ENCODE peak calls at places on chromosomes 5 and 9, in four cellular contexts. One of them, this sample, is unnamed.

GRCh38 chr5:42496397-42497156 is 73.3 kb downstream of the GHR start:
- DNase-seq in IMR-90: no peak
- DNase-seq in K562: no peak
- DNase-seq in GM12878: no peak
- DNase-seq in this sample: no peak

GRCh38 chr5:135667662-135668061 is 88.9 kb upstream of the CXCL14 start:
- DNase-seq in GM12878: no peak
- DNase-seq in K562: no peak
- DNase-seq in IMR-90: no peak
- DNase-seq in this sample: no peak

GRCh38 chr9:87008667-87009066 is 61.4 kb upstream of the GAS1 start:
- DNase-seq in IMR-90: no peak
- DNase-seq in K562: no peak
- DNase-seq in GM12878: no peak
- DNase-seq in this sample: no peak

GRCh38 chr9:125750656-125751035 is 3.5 kb downstream of the PBX3 start:
- DNase-seq in IMR-90: no peak
- DNase-seq in K562: no peak
- DNase-seq in GM12878: no peak
- DNase-seq in this sample: no peak

GRCh38 chr5:79133121-79133656 is 21.6 kb downstream of the BHMT start:
- DNase-seq in IMR-90: peak
- DNase-seq in K562: peak
- DNase-seq in GM12878: no peak
- DNase-seq in this sample: peak

GRCh38 chr5:174239718-174240117 is 194.2 kb downstream of the NSG2 start:
- DNase-seq in IMR-90: no peak
- DNase-seq in GM12878: no peak
- DNase-seq in K562: no peak
- DNase-seq in this sample: no peak

GRCh38 chr5:75363111-75363510 is 26.1 kb downstream of the HMGCR start:
- DNase-seq in IMR-90: no peak
- DNase-seq in GM12878: no peak
- DNase-seq in K562: no peak
- DNase-seq in this sample: no peak

GRCh38 chr5:77076961-77077820 is 9.9 kb downstream of the ZBED3 start:
- DNase-seq in GM12878: no peak
- DNase-seq in IMR-90: peak
- DNase-seq in K562: peak
- DNase-seq in this sample: peak

GRCh38 chr5:96463106-96463505 is 30.1 kb upstream of the PCSK1 start:
- DNase-seq in K562: no peak
- DNase-seq in IMR-90: no peak
- DNase-seq in GM12878: no peak
- DNase-seq in this sample: no peak

GRCh38 chr5:132059043-132059695 is 1.3 kb upstream of the IL3 start:
- DNase-seq in GM12878: no peak
- DNase-seq in K562: no peak
- DNase-seq in IMR-90: no peak
- DNase-seq in this sample: no peak

GRCh38 chr5:180090769-180091546 is 19.4 kb upstream of the RNF130 start:
- DNase-seq in K562: no peak
- DNase-seq in IMR-90: peak
- DNase-seq in GM12878: no peak
- DNase-seq in this sample: no peak

GRCh38 chr5:969421-969839 is 39.2 kb upstream of the NKD2 start:
- DNase-seq in K562: no peak
- DNase-seq in IMR-90: peak
- DNase-seq in GM12878: no peak
- DNase-seq in this sample: no peak

GRCh38 chr9:38422555-38423245 is 1.6 kb downstream of the IGFBPL1 start:
- DNase-seq in K562: no peak
- DNase-seq in GM12878: no peak
- DNase-seq in IMR-90: no peak
- DNase-seq in this sample: no peak

GRCh38 chr9:134178781-134179551 is 14.6 kb upstream of the RNU6ATAC start:
- DNase-seq in IMR-90: no peak
- DNase-seq in GM12878: no peak
- DNase-seq in K562: no peak
- DNase-seq in this sample: peak

GRCh38 chr9:129111143-129111761 is at the start of gene PTPA:
- DNase-seq in GM12878: no peak
- DNase-seq in K562: peak
- DNase-seq in IMR-90: peak
- DNase-seq in this sample: peak
- TF ChIP-seq ELK1 in GM12878: no peak
- TF ChIP-seq ELK1 in K562: no peak
- TF ChIP-seq ELK1 in IMR-90: no peak
- TF ChIP-seq ELK1 in this sample: no peak

GRCh38 chr5:5454405-5454804 is 31.9 kb downstream of the ICE1 start:
- DNase-seq in IMR-90: no peak
- DNase-seq in GM12878: no peak
- DNase-seq in K562: no peak
- DNase-seq in this sample: no peak

GRCh38 chr5:5453131-5453530 is 30.7 kb downstream of the ICE1 start:
- DNase-seq in K562: no peak
- DNase-seq in IMR-90: no peak
- DNase-seq in GM12878: no peak
- DNase-seq in this sample: no peak

GRCh38 chr5:5461012-5461411 is 38.5 kb downstream of the ICE1 start:
- DNase-seq in K562: no peak
- DNase-seq in GM12878: no peak
- DNase-seq in IMR-90: no peak
- DNase-seq in this sample: no peak

DNA sequence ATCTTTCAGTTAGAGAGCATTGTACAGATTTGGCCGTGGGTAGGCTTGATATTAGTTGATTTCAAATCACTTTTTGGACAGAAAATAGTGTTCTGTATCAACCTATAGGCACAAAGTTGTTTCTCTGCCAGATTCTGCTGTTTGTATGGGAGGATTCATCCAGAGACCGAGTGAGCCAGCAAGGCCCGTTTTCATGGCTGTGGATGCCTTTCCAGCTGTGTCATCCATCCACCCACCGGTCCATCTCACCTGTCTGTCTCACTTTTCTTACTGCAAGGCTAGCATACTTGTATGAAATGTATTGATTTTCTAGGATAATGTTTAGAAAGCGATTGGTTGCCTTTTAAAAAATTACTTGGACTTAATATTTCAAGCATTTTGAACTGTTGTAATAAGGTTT is 34.4 kb downstream of the ICE1 start:
- DNase-seq in GM12878: no peak
- DNase-seq in K562: no peak
- DNase-seq in IMR-90: no peak
- DNase-seq in this sample: no peak
- TF ChIP-seq ELK1 in GM12878: no peak
- TF ChIP-seq ELK1 in K562: no peak
- TF ChIP-seq ELK1 in IMR-90: no peak
- TF ChIP-seq ELK1 in this sample: no peak

GRCh38 chr9:17556255-17556654 is 22.6 kb upstream of the SH3GL2 start:
- DNase-seq in IMR-90: no peak
- DNase-seq in GM12878: no peak
- DNase-seq in K562: no peak
- DNase-seq in this sample: no peak
- TF ChIP-seq ELK1 in IMR-90: no peak
- TF ChIP-seq ELK1 in GM12878: no peak
- TF ChIP-seq ELK1 in K562: no peak
- TF ChIP-seq ELK1 in this sample: no peak

GRCh38 chr5:148912714-148913398 is 86.4 kb downstream of the ADRB2 start:
- DNase-seq in IMR-90: peak
- DNase-seq in GM12878: no peak
- DNase-seq in K562: no peak
- DNase-seq in this sample: peak
- TF ChIP-seq ELK1 in IMR-90: no peak
- TF ChIP-seq ELK1 in GM12878: no peak
- TF ChIP-seq ELK1 in K562: no peak
- TF ChIP-seq ELK1 in this sample: no peak

DNA sequence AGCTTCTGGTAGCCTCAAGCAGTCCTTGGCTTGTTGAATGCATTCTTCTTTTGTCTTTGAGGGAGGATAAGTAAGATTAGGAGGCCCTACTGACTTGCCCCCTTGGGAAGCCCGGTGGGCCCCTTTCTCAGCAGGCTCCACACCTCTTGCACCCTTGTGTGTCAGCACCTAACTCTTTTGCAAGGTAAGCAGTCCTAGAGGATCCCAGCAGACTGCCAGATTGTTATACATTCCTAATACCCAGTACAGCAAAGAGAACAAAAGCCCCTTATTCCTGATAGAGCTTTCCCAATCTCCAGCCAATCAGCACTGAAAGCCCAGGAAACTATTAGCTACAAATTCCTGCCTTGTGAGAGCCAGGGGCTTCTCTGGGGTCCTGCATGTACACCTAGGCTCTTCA is 152.8 kb downstream of the RAB3C start:
- DNase-seq in GM12878: no peak
- DNase-seq in K562: no peak
- DNase-seq in IMR-90: no peak
- DNase-seq in this sample: no peak
- TF ChIP-seq ELK1 in GM12878: no peak
- TF ChIP-seq ELK1 in K562: no peak
- TF ChIP-seq ELK1 in IMR-90: no peak
- TF ChIP-seq ELK1 in this sample: no peak

GRCh38 chr9:24041294-24041693 is 215.3 kb upstream of the ELAVL2 start:
- DNase-seq in K562: no peak
- DNase-seq in GM12878: no peak
- DNase-seq in IMR-90: no peak
- DNase-seq in this sample: no peak

GRCh38 chr9:24036459-24036858 is 210.4 kb upstream of the ELAVL2 start:
- DNase-seq in IMR-90: no peak
- DNase-seq in GM12878: no peak
- DNase-seq in K562: no peak
- DNase-seq in this sample: no peak

GRCh38 chr9:24035816-24036215 is 209.8 kb upstream of the ELAVL2 start:
- DNase-seq in K562: no peak
- DNase-seq in IMR-90: no peak
- DNase-seq in GM12878: no peak
- DNase-seq in this sample: no peak
- TF ChIP-seq ELK1 in K562: no peak
- TF ChIP-seq ELK1 in IMR-90: no peak
- TF ChIP-seq ELK1 in GM12878: no peak
- TF ChIP-seq ELK1 in this sample: no peak

GRCh38 chr5:170791325-170791954 is 7.9 kb downstream of the GABRP start:
- DNase-seq in K562: peak
- DNase-seq in IMR-90: peak
- DNase-seq in GM12878: no peak
- DNase-seq in this sample: peak
- TF ChIP-seq ELK1 in K562: no peak
- TF ChIP-seq ELK1 in IMR-90: no peak
- TF ChIP-seq ELK1 in GM12878: no peak
- TF ChIP-seq ELK1 in this sample: no peak

DNA sequence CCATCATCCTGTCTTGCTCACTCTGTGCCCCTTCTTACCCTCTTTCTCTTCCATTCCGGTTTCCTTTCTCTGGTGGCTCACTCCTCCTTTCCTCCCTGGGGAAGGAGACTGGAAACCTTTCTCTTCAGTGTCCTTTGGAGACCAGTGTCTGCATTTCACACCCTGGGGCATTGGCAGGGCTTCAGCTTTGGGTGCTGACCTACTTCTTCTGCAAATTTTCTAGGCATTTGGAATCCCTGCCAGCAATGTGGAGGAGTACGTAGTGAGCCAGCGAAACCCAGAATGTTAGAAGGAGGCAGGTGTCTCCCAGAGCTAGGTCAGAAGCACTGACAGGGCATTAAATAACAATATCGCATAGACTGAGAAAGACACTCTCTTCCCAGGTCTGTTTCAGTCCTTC is 122.2 kb downstream of the SLC28A3 start:
- DNase-seq in IMR-90: no peak
- DNase-seq in GM12878: no peak
- DNase-seq in K562: no peak
- DNase-seq in this sample: no peak
- TF ChIP-seq ELK1 in IMR-90: no peak
- TF ChIP-seq ELK1 in GM12878: no peak
- TF ChIP-seq ELK1 in K562: no peak
- TF ChIP-seq ELK1 in this sample: no peak

GRCh38 chr5:71861682-71862457 is 142.8 kb downstream of the CARTPT start:
- DNase-seq in IMR-90: no peak
- DNase-seq in GM12878: no peak
- DNase-seq in K562: no peak
- DNase-seq in this sample: no peak
- TF ChIP-seq ELK1 in IMR-90: no peak
- TF ChIP-seq ELK1 in GM12878: no peak
- TF ChIP-seq ELK1 in K562: no peak
- TF ChIP-seq ELK1 in this sample: no peak